ENCODE peak calls at places on chromosomes 16 and 17, in nine cellular contexts. V, C, U, B, W, R, T, K and P are unnamed samples.
A peak's percentile ranks its signal among the peaks of the same experiment; 100 is the strongest.

GRCh38 chr17:82013772-82014321 is 8.8 kb downstream of the CENPX start:
- DNase-seq in V (no peak), C (no peak), U (peak; percentile 71), B (no peak), W (no peak), R (no peak), T (no peak), K (no peak), P (no peak)

GRCh38 chr16:66382966-66383299 is 16.4 kb downstream of the CDH5 start:
- DNase-seq in V (no peak), C (no peak), U (no peak), B (no peak), W (no peak), R (no peak), T (no peak), K (peak; percentile 93), P (no peak)

GRCh38 chr17:41667280-41668008 is 21.2 kb upstream of the EIF1 start:
- DNase-seq in V (no peak), C (no peak), U (peak; percentile 23), B (no peak), W (no peak), R (no peak), T (no peak), K (no peak), P (no peak)

GRCh38 chr17:55402374-55402773 is 19.3 kb downstream of the MMD start:
- DNase-seq in V (no peak), C (no peak), U (no peak), B (no peak), W (no peak), R (no peak), T (no peak), K (peak; percentile 6), P (no peak)

GRCh38 chr17:41680426-41681040 is 8.2 kb upstream of the EIF1 start:
- DNase-seq in V (no peak), C (no peak), U (no peak), B (no peak), W (no peak), R (no peak), T (no peak), K (no peak), P (no peak)

GRCh38 chr17:66365204-66365524 is 62.8 kb downstream of the PRKCA start:
- DNase-seq in V (no peak), C (no peak), U (no peak), B (no peak), W (no peak), R (no peak), T (no peak), K (no peak), P (no peak)

GRCh38 chr17:47738178-47738577 is 5.1 kb downstream of the TBX21 start:
- DNase-seq in V (no peak), C (no peak), U (no peak), B (no peak), W (no peak), R (no peak), T (no peak), K (no peak), P (no peak)

GRCh38 chr17:8922451-8922850 is 43.1 kb downstream of the PIK3R5 start:
- DNase-seq in V (no peak), C (no peak), U (no peak), B (no peak), W (peak; percentile 51), R (no peak), T (no peak), K (peak; percentile 75), P (no peak)

GRCh38 chr17:43719578-43719977 is 39.0 kb downstream of the SOST start:
- DNase-seq in V (no peak), C (no peak), U (no peak), B (no peak), W (no peak), R (no peak), T (no peak), K (no peak), P (no peak)

GRCh38 chr16:84247844-84248243 is 8.0 kb upstream of the KCNG4 start:
- DNase-seq in V (no peak), C (no peak), U (no peak), B (no peak), W (no peak), R (no peak), T (no peak), K (peak; percentile 3), P (no peak)

GRCh38 chr17:48928876-48929811 is 15.5 kb downstream of the SNF8 start:
- DNase-seq in V (no peak), C (no peak), U (no peak), B (no peak), W (no peak), R (no peak), T (no peak), K (no peak), P (no peak)
- TF ChIP-seq POLR2A in V (no peak), C (no peak), U (no peak), B (no peak), W (no peak), R (no peak), T (peak; percentile 37), K (no peak), P (peak; percentile 27)

GRCh38 chr17:16934836-16935235 is 37.1 kb downstream of the TNFRSF13B start:
- DNase-seq in V (no peak), C (no peak), U (no peak), B (no peak), W (no peak), R (no peak), T (no peak), K (no peak), P (no peak)

GRCh38 chr17:16936536-16937310 is 35.2 kb downstream of the TNFRSF13B start:
- DNase-seq in V (no peak), C (no peak), U (no peak), B (no peak), W (no peak), R (peak; percentile 1), T (no peak), K (no peak), P (no peak)

GRCh38 chr17:16935786-16936185 is 36.1 kb downstream of the TNFRSF13B start:
- DNase-seq in V (no peak), C (no peak), U (no peak), B (no peak), W (no peak), R (peak; percentile 6), T (no peak), K (no peak), P (no peak)

GRCh38 chr17:16934133-16934795 is 37.7 kb downstream of the TNFRSF13B start:
- DNase-seq in V (no peak), C (no peak), U (no peak), B (no peak), W (no peak), R (peak; percentile 5), T (no peak), K (no peak), P (no peak)

GRCh38 chr17:16935241-16935663 is 36.7 kb downstream of the TNFRSF13B start:
- DNase-seq in V (no peak), C (no peak), U (no peak), B (no peak), W (no peak), R (peak; percentile 5), T (no peak), K (no peak), P (no peak)
- TF ChIP-seq POLR2A in V (no peak), C (no peak), U (no peak), B (no peak), W (no peak), R (no peak), T (no peak), K (no peak), P (no peak)

GRCh38 chr16:24170407-24170806 is 85.7 kb upstream of the CACNG3 start:
- DNase-seq in V (no peak), C (no peak), U (no peak), B (no peak), W (no peak), R (no peak), T (no peak), K (no peak), P (no peak)
- TF ChIP-seq POLR2A in V (no peak), C (no peak), U (no peak), B (no peak), W (no peak), R (no peak), T (no peak), K (no peak), P (no peak)

DNA sequence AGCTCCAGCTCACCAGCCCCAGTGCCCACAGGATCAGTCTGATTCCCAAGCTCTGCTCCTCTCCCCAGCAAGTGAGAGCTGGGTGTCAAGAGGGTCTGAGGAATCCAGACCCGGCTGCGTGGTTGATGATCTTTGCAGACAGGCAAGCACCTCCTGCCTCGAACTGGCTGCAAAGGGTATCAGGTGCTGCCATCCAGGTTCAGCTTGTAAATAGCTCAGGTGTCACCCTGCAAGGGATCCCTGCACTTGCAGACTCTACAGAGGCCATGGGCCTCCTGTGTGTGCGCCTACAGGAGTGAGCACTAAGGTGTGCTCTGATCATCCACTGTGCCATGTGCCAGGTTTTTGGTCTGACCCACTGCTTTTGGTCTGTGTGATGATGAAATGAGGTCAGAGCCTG is 16.2 kb downstream of the DEXI start:
- DNase-seq in V (no peak), C (no peak), U (no peak), B (no peak), W (no peak), R (no peak), T (no peak), K (no peak), P (no peak)
- TF ChIP-seq POLR2A in V (no peak), C (no peak), U (no peak), B (no peak), W (no peak), R (no peak), T (peak; percentile 55), K (no peak), P (no peak)

DNA sequence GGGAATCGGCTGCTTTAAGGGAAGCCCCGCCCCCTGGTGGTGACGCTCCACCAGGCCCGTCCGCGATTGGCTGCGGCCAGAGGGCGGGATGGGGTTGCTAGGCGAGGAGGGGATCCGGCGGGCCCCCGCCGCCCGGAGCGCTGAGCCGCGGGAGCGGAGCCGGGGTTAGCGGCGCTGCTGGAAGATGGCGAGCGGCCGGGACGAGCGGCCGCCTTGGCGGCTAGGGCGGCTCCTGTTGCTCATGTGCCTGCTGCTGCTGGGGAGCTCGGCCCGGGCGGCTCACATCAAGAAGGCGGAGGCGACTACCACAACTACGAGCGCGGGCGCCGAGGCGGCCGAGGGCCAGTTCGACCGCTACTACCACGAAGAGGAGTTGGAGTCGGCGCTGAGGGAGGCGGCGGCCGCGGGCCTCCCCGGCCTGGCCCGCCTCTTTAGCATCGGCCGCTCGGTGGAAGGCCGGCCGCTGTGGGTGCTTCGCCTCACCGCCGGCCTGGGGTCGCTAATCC is at the start of gene CPD:
- DNase-seq in V (peak; percentile 98), C (peak; percentile 99), U (peak; percentile 97), B (peak; percentile 99), W (peak; percentile 97), R (peak; percentile 99), T (peak; percentile 91), K (peak; percentile 92), P (peak; percentile 94)
- TF ChIP-seq POLR2A in V (peak; percentile 61), C (peak; percentile 77), U (peak; percentile 74), B (peak; percentile 89), W (peak; percentile 90), R (peak; percentile 89), T (peak; percentile 50), K (peak; percentile 87), P (peak; percentile 87)

GRCh38 chr17:64004218-64004770 is 6.1 kb downstream of the PRR29 start:
- DNase-seq in V (no peak), C (peak; percentile 29), U (no peak), B (no peak), W (no peak), R (no peak), T (no peak), K (no peak), P (no peak)
- TF ChIP-seq POLR2A in V (no peak), C (no peak), U (no peak), B (no peak), W (no peak), R (no peak), T (no peak), K (no peak), P (no peak)